ENCODE peak calls at places on chromosomes 13 and 19, in five cellular contexts. A, P, L, K and G are unnamed samples.

GRCh38 chr19:53808710-53809125 is 15.4 kb downstream of the NLRP12 start:
- DNase-seq in A (no peak), L (no peak), P (peak; percentile 14), K (peak; percentile 45), G (no peak)

GRCh38 chr13:52104624-52105023 is 24.2 kb downstream of the NEK5 start:
- DNase-seq in K (no peak), P (no peak), A (no peak), L (no peak), G (no peak)

GRCh38 chr13:99655351-99656091 is 154.2 kb downstream of the TM9SF2 start:
- DNase-seq in L (no peak), P (no peak), K (peak; percentile 85), A (no peak), G (peak; percentile 76)

GRCh38 chr19:56294557-56294956 is 20.1 kb downstream of the ZSCAN5A start:
- DNase-seq in A (no peak), L (no peak), K (no peak), P (no peak), G (no peak)

GRCh38 chr13:31038834-31039552 is 106.5 kb downstream of the TEX26 start:
- DNase-seq in L (no peak), K (no peak), A (no peak), P (no peak), G (peak; percentile 42)

GRCh38 chr19:18859676-18860301 is 28.0 kb downstream of the UPF1 start:
- DNase-seq in P (no peak), L (no peak), A (no peak), K (no peak), G (no peak)

GRCh38 chr19:861099-861755 is 1.8 kb downstream of the CFD start:
- DNase-seq in P (no peak), K (no peak), L (no peak), A (no peak), G (no peak)

GRCh38 chr13:106103779-106104178 is 431.7 kb downstream of the EFNB2 start:
- DNase-seq in P (no peak), L (no peak), A (no peak), K (peak; percentile 61), G (no peak)

GRCh38 chr13:20583803-20584293 is 16.9 kb downstream of the IFT88 start:
- DNase-seq in A (no peak), L (no peak), P (no peak), K (no peak), G (no peak)

GRCh38 chr13:48595330-48596127 is 58.2 kb upstream of the CYSLTR2 start:
- DNase-seq in A (peak; percentile 10), K (peak; percentile 82), L (peak; percentile 66), P (no peak), G (no peak)

GRCh38 chr13:103255587-103256301 is 189.5 kb upstream of the SLC10A2 start:
- DNase-seq in K (no peak), P (no peak), A (no peak), L (no peak), G (no peak)

GRCh38 chr19:4911786-4912672 is 2.7 kb downstream of the UHRF1 start:
- DNase-seq in L (peak; percentile 77), A (peak; percentile 52), P (peak; percentile 65), K (peak; percentile 86), G (peak; percentile 68)